ENCODE peak calls at places on chromosomes 13 and 19, in six cellular contexts. N is Calu3, S is esophagus squamous epithelium, K is fibroblast of pulmonary artery, I is thoracic aorta, J is HFFc6. R is an unnamed sample.

GRCh38 chr13:35797946-35798345 is 321.5 kb upstream of the MAB21L1 start:
- DNase-seq in S (no peak), I (no peak), J (no peak), K (no peak), N (no peak), R (no peak)

GRCh38 chr19:50658438-50659317 is 9.4 kb downstream of the C19orf81 start:
- DNase-seq in N (no peak), S (no peak), K (peak; percentile 84), I (no peak), J (no peak), R (no peak)

GRCh38 chr13:110012102-110012739 is 225.8 kb upstream of the IRS2 start:
- DNase-seq in N (peak; percentile 22), J (peak; percentile 97), S (no peak), I (no peak), K (peak; percentile 93), R (no peak)

GRCh38 chr19:53657330-53657729 is 25.5 kb downstream of the DPRX start:
- DNase-seq in K (no peak), N (no peak), J (no peak), I (no peak), S (no peak), R (no peak)

GRCh38 chr19:28466107-28467045 is 746.6 kb downstream of the UQCRFS1 start:
- DNase-seq in S (no peak), K (peak; percentile 60), J (no peak), I (no peak), N (peak; percentile 85), R (peak; percentile 62)

GRCh38 chr19:35139618-35139943 is 957 bp downstream of the FXYD1 start:
- DNase-seq in I (no peak), S (no peak), K (no peak), J (no peak), N (no peak), R (no peak)

GRCh38 chr13:23743269-23743668 is 145.9 kb downstream of the MIPEP start:
- DNase-seq in N (no peak), I (no peak), S (no peak), K (no peak), J (no peak), R (no peak)

GRCh38 chr13:101706651-101707050 is 254.2 kb downstream of the ITGBL1 start:
- DNase-seq in I (no peak), K (peak; percentile 81), N (no peak), J (peak; percentile 88), S (no peak), R (peak; percentile 46)

GRCh38 chr13:76016799-76017198 is 380.7 kb downstream of the LMO7 start:
- DNase-seq in I (no peak), N (peak; percentile 9), J (no peak), S (no peak), K (peak; percentile 46), R (no peak)

GRCh38 chr13:60572003-60572792 is 175.2 kb downstream of the TDRD3 start:
- DNase-seq in K (peak; percentile 58), N (no peak), I (no peak), S (no peak), J (peak; percentile 37), R (no peak)

GRCh38 chr19:50362656-50363424 is 2.6 kb downstream of the NAPSA start:
- DNase-seq in J (no peak), S (no peak), N (no peak), I (no peak), K (no peak), R (no peak)

GRCh38 chr19:4914736-4915501 is 5.6 kb downstream of the UHRF1 start:
- DNase-seq in J (peak; percentile 76), S (peak; percentile 19), N (peak; percentile 81), K (peak; percentile 67), I (no peak), R (peak; percentile 74)

GRCh38 chr19:57314146-57314545 is 6.1 kb upstream of the ZNF543 start:
- DNase-seq in S (no peak), K (no peak), N (no peak), J (no peak), I (no peak), R (no peak)

GRCh38 chr19:13505761-13506549 is at the start of gene CACNA1A:
- DNase-seq in S (no peak), I (no peak), N (no peak), K (no peak), J (no peak), R (no peak)

GRCh38 chr19:13001502-13002388 is 6.5 kb downstream of the NFIX start:
- DNase-seq in S (no peak), J (no peak), I (peak; percentile 43), N (no peak), K (peak; percentile 63), R (no peak)

GRCh38 chr19:11843741-11844140 is 4.8 kb upstream of the ZNF439 start:
- DNase-seq in N (no peak), S (no peak), J (no peak), K (no peak), I (no peak), R (no peak)

GRCh38 chr13:74289861-74290260 is 155.7 kb upstream of the KLF12 start:
- DNase-seq in S (no peak), I (no peak), K (no peak), J (no peak), N (no peak), R (no peak)

GRCh38 chr19:43901395-43902390 is 33.4 kb downstream of the ZNF45 start:
- DNase-seq in N (peak; percentile 84), S (peak; percentile 4), I (no peak), K (peak; percentile 93), J (peak; percentile 68), R (peak; percentile 64)

GRCh38 chr13:33285420-33286124 is at the start of gene STARD13:
- DNase-seq in J (peak; percentile 98), N (peak; percentile 88), I (peak; percentile 93), K (peak; percentile 98), S (peak; percentile 20), R (peak; percentile 50)
- TF ChIP-seq CTCF in J (peak; percentile 60), N (no peak), I (peak; percentile 42), K (peak; percentile 55), S (peak; percentile 46), R (no peak)

GRCh38 chr19:42323852-42324654 is 1.4 kb upstream of the MEGF8 start:
- DNase-seq in S (no peak), I (no peak), J (no peak), K (no peak), N (peak; percentile 43), R (no peak)

GRCh38 chr19:42324655-42325307 is 654 bp upstream of the MEGF8 start:
- DNase-seq in N (no peak), J (no peak), I (no peak), K (no peak), S (no peak), R (no peak)

GRCh38 chr19:42325896-42326771 is 699 bp downstream of the MEGF8 start:
- DNase-seq in K (no peak), S (no peak), N (peak; percentile 60), I (no peak), J (no peak), R (no peak)

GRCh38 chr19:42326969-42327368 is 1.5 kb downstream of the MEGF8 start:
- DNase-seq in S (no peak), K (no peak), N (no peak), I (no peak), J (no peak), R (no peak)

GRCh38 chr19:42325308-42325895 is at the start of gene MEGF8:
- DNase-seq in S (peak; percentile 85), K (peak; percentile 99), J (peak; percentile 98), I (peak; percentile 91), N (peak; percentile 99), R (peak; percentile 97)
- TF ChIP-seq CTCF in S (peak; percentile 89), K (peak; percentile 98), J (peak; percentile 88), I (peak; percentile 8), N (no peak), R (no peak)

GRCh38 chr13:95698047-95698749 is 21.3 kb downstream of the DNAJC3 start:
- DNase-seq in J (no peak), S (no peak), I (no peak), K (peak; percentile 28), N (no peak), R (no peak)
- TF ChIP-seq CTCF in J (peak; percentile 66), S (peak; percentile 24), I (no peak), K (peak; percentile 50), N (no peak), R (peak; percentile 33)

GRCh38 chr13:45823583-45823982 is 28.0 kb downstream of the SIAH3 start:
- DNase-seq in J (no peak), S (no peak), N (no peak), I (no peak), K (no peak), R (no peak)

GRCh38 chr13:45820106-45820838 is 31.3 kb downstream of the SIAH3 start:
- DNase-seq in J (no peak), K (no peak), S (no peak), N (no peak), I (no peak), R (no peak)

GRCh38 chr13:45821861-45822260 is 29.7 kb downstream of the SIAH3 start:
- DNase-seq in I (no peak), N (no peak), J (no peak), S (no peak), K (no peak), R (no peak)

GRCh38 chr13:45812599-45813372 is 38.8 kb downstream of the SIAH3 start:
- DNase-seq in N (no peak), S (no peak), K (no peak), I (no peak), J (no peak), R (no peak)

DNA sequence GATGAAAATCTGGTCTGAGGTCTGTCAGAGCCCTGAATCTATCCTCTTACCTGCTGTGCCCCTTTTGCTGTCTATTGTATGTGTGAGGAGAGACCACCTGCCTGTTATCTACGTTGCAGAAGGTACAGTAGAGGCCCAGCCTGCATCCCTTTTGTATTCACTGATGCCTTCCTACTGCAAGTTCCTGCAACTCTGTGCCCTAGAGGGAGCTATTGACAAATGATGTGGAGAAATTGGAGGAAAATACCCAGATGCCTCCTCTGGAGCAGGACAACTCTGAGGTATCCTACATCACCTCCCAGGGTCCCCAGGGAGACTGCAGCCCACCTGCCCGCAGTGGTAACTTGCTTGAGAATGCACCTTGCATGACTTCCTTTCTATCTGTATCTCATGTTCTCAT is 33.7 kb downstream of the SIAH3 start:
- DNase-seq in J (no peak), K (peak; percentile 1), N (no peak), I (no peak), S (no peak), R (no peak)
- TF ChIP-seq CTCF in J (no peak), K (no peak), N (no peak), I (no peak), S (no peak), R (no peak)

DNA sequence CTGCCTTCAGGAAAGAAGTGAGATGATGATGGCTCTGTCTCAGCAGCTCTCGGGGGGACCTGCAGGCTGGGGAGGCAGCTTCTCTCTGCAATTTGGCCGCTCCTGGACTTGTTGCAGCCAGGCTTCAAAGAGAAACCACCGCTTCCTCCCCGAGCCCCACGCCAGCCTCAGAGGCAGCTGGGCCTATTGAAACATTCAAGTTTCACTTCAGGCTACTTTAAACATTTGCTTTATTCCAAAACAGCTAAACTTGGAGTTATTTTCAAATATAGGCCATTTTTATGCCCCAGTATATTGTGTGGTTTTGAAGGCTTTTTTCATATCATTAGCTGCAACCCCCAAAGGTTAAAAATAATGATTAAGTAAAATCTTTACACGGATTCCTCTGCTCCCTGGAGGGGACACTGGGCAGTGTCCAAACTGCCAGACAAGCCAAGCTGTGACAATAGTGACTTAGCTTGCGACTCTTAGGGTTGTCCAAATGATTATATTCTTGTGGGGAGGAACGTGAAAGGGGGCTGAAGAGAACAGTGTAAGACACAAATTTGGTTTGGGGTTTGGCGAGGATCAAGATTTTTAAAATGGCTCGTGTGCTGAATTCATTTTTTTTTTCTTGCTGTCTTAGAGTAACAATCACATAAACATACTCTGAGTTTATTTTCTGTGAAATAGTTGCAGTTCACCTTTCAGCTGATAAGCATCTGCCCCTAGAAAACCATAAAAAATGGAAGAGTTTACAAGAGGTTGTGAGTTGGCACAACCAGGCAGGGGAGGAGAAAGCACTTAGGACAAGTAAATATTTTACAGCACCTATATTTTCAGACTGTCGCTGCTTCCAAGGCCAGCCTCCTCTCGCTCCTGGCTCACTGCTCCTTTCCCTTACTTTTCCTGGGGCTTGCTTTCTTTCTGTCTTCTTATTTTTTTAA is 330.6 kb downstream of the DLEU7 start:
- DNase-seq in S (peak; percentile 23), K (peak; percentile 57), N (peak; percentile 25), I (no peak), J (no peak), R (peak; percentile 53)
- TF ChIP-seq CTCF in S (no peak), K (no peak), N (no peak), I (no peak), J (no peak), R (no peak)